ENCODE peak calls at places on chromosome X, in six cellular contexts. One of them, this sample, is unnamed.

GRCh38 chrX:40496728-40497127 is 84.0 kb upstream of the ATP6AP2 start:
- DNase-seq in neural progenitor cell: peak
- DNase-seq in bronchial epithelial cell: no peak
- DNase-seq in adrenal gland: no peak
- DNase-seq in CD4-positive, alpha-beta T cell: no peak
- DNase-seq in left lung: no peak
- DNase-seq in this sample: no peak

GRCh38 chrX:8848921-8849320 is 47.7 kb upstream of the FAM9A start:
- DNase-seq in left lung: no peak
- DNase-seq in bronchial epithelial cell: peak
- DNase-seq in CD4-positive, alpha-beta T cell: no peak
- DNase-seq in neural progenitor cell: no peak
- DNase-seq in adrenal gland: no peak
- DNase-seq in this sample: no peak

GRCh38 chrX:74535633-74536141 is 78.7 kb downstream of the RLIM start:
- DNase-seq in bronchial epithelial cell: peak
- DNase-seq in neural progenitor cell: peak
- DNase-seq in CD4-positive, alpha-beta T cell: no peak
- DNase-seq in adrenal gland: peak
- DNase-seq in left lung: peak
- DNase-seq in this sample: peak

GRCh38 chrX:123153846-123154335 is 30.2 kb upstream of the GRIA3 start:
- DNase-seq in neural progenitor cell: no peak
- DNase-seq in bronchial epithelial cell: no peak
- DNase-seq in adrenal gland: no peak
- DNase-seq in left lung: no peak
- DNase-seq in CD4-positive, alpha-beta T cell: no peak
- DNase-seq in this sample: no peak

GRCh38 chrX:16807548-16807947 is 21.3 kb downstream of the TXLNG start:
- DNase-seq in left lung: no peak
- DNase-seq in adrenal gland: no peak
- DNase-seq in bronchial epithelial cell: no peak
- DNase-seq in neural progenitor cell: peak
- DNase-seq in CD4-positive, alpha-beta T cell: no peak
- DNase-seq in this sample: no peak

GRCh38 chrX:39893417-39894338 is 204.1 kb downstream of the BCOR start:
- DNase-seq in bronchial epithelial cell: no peak
- DNase-seq in CD4-positive, alpha-beta T cell: no peak
- DNase-seq in left lung: no peak
- DNase-seq in neural progenitor cell: no peak
- DNase-seq in adrenal gland: no peak
- DNase-seq in this sample: no peak

GRCh38 chrX:50103866-50104566 is 96.8 kb downstream of the AKAP4 start:
- DNase-seq in left lung: no peak
- DNase-seq in CD4-positive, alpha-beta T cell: no peak
- DNase-seq in neural progenitor cell: no peak
- DNase-seq in bronchial epithelial cell: no peak
- DNase-seq in adrenal gland: peak
- DNase-seq in this sample: no peak

GRCh38 chrX:144586756-144587155 is 660.5 kb upstream of the SPANXN1 start:
- DNase-seq in left lung: no peak
- DNase-seq in bronchial epithelial cell: peak
- DNase-seq in adrenal gland: no peak
- DNase-seq in CD4-positive, alpha-beta T cell: no peak
- DNase-seq in neural progenitor cell: no peak
- DNase-seq in this sample: no peak

GRCh38 chrX:72142094-72142843 is 10.6 kb upstream of the RTL5 start:
- DNase-seq in neural progenitor cell: peak
- DNase-seq in left lung: no peak
- DNase-seq in bronchial epithelial cell: no peak
- DNase-seq in CD4-positive, alpha-beta T cell: no peak
- DNase-seq in adrenal gland: peak
- DNase-seq in this sample: no peak

GRCh38 chrX:130607431-130607830 is 205.6 kb downstream of the RBMX2 start:
- DNase-seq in CD4-positive, alpha-beta T cell: no peak
- DNase-seq in neural progenitor cell: no peak
- DNase-seq in adrenal gland: no peak
- DNase-seq in left lung: no peak
- DNase-seq in bronchial epithelial cell: no peak
- DNase-seq in this sample: no peak

GRCh38 chrX:23118163-23118562 is 118.4 kb downstream of the DDX53 start:
- DNase-seq in CD4-positive, alpha-beta T cell: no peak
- DNase-seq in adrenal gland: no peak
- DNase-seq in bronchial epithelial cell: no peak
- DNase-seq in neural progenitor cell: no peak
- DNase-seq in left lung: no peak
- DNase-seq in this sample: no peak

GRCh38 chrX:8126092-8126491 is 45.0 kb downstream of the VCX2 start:
- DNase-seq in bronchial epithelial cell: no peak
- DNase-seq in adrenal gland: no peak
- DNase-seq in CD4-positive, alpha-beta T cell: no peak
- DNase-seq in neural progenitor cell: no peak
- DNase-seq in left lung: no peak
- DNase-seq in this sample: no peak

GRCh38 chrX:100591256-100592051 is 6.7 kb downstream of the TNMD start:
- DNase-seq in bronchial epithelial cell: no peak
- DNase-seq in neural progenitor cell: no peak
- DNase-seq in adrenal gland: no peak
- DNase-seq in CD4-positive, alpha-beta T cell: no peak
- DNase-seq in left lung: no peak
- DNase-seq in this sample: no peak

GRCh38 chrX:39174761-39175417 is 373.6 kb downstream of the MID1IP1 start:
- DNase-seq in left lung: no peak
- DNase-seq in adrenal gland: peak
- DNase-seq in neural progenitor cell: no peak
- DNase-seq in CD4-positive, alpha-beta T cell: peak
- DNase-seq in bronchial epithelial cell: no peak
- DNase-seq in this sample: peak

GRCh38 chrX:68989865-68990606 is 161.2 kb downstream of the EFNB1 start:
- DNase-seq in bronchial epithelial cell: no peak
- DNase-seq in neural progenitor cell: peak
- DNase-seq in CD4-positive, alpha-beta T cell: no peak
- DNase-seq in left lung: no peak
- DNase-seq in adrenal gland: peak
- DNase-seq in this sample: no peak

GRCh38 chrX:38055170-38055847 is 49.0 kb downstream of the SYTL5 start:
- DNase-seq in bronchial epithelial cell: peak
- DNase-seq in left lung: no peak
- DNase-seq in CD4-positive, alpha-beta T cell: no peak
- DNase-seq in neural progenitor cell: no peak
- DNase-seq in adrenal gland: no peak
- DNase-seq in this sample: no peak

GRCh38 chrX:82589410-82589809 is 918.7 kb upstream of the POU3F4 start:
- DNase-seq in left lung: no peak
- DNase-seq in adrenal gland: no peak
- DNase-seq in CD4-positive, alpha-beta T cell: no peak
- DNase-seq in neural progenitor cell: no peak
- DNase-seq in bronchial epithelial cell: peak
- DNase-seq in this sample: no peak

GRCh38 chrX:16239211-16239610 is 71.9 kb downstream of the MAGEB17 start:
- DNase-seq in left lung: no peak
- DNase-seq in adrenal gland: no peak
- DNase-seq in neural progenitor cell: no peak
- DNase-seq in CD4-positive, alpha-beta T cell: no peak
- DNase-seq in bronchial epithelial cell: peak
- DNase-seq in this sample: no peak

GRCh38 chrX:135549519-135549918 is 29.1 kb downstream of the INTS6L start:
- DNase-seq in adrenal gland: no peak
- DNase-seq in bronchial epithelial cell: no peak
- DNase-seq in CD4-positive, alpha-beta T cell: no peak
- DNase-seq in left lung: no peak
- DNase-seq in neural progenitor cell: no peak
- DNase-seq in this sample: no peak

GRCh38 chrX:23844502-23845138 is 61.6 kb downstream of the SAT1 start:
- DNase-seq in left lung: no peak
- DNase-seq in CD4-positive, alpha-beta T cell: no peak
- DNase-seq in bronchial epithelial cell: no peak
- DNase-seq in neural progenitor cell: no peak
- DNase-seq in adrenal gland: peak
- DNase-seq in this sample: no peak

GRCh38 chrX:319579-320125 is 1.1 kb upstream of the GTPBP6 start:
- DNase-seq in adrenal gland: peak
- DNase-seq in left lung: peak
- DNase-seq in CD4-positive, alpha-beta T cell: no peak
- DNase-seq in bronchial epithelial cell: no peak
- DNase-seq in neural progenitor cell: peak
- DNase-seq in this sample: no peak

GRCh38 chrX:86171366-86171765 is 23.1 kb downstream of the DACH2 start:
- DNase-seq in adrenal gland: no peak
- DNase-seq in CD4-positive, alpha-beta T cell: no peak
- DNase-seq in bronchial epithelial cell: peak
- DNase-seq in neural progenitor cell: peak
- DNase-seq in left lung: no peak
- DNase-seq in this sample: no peak

GRCh38 chrX:51420610-51421009 is 75.8 kb downstream of the NUDT11 start:
- DNase-seq in CD4-positive, alpha-beta T cell: no peak
- DNase-seq in left lung: no peak
- DNase-seq in adrenal gland: no peak
- DNase-seq in neural progenitor cell: peak
- DNase-seq in bronchial epithelial cell: peak
- DNase-seq in this sample: no peak

GRCh38 chrX:53319614-53320542 is 38.5 kb upstream of the IQSEC2 start:
- DNase-seq in adrenal gland: no peak
- DNase-seq in bronchial epithelial cell: no peak
- DNase-seq in left lung: peak
- DNase-seq in neural progenitor cell: peak
- DNase-seq in CD4-positive, alpha-beta T cell: no peak
- DNase-seq in this sample: no peak

GRCh38 chrX:10634681-10635161 is 14.3 kb upstream of the MID1 start:
- DNase-seq in left lung: no peak
- DNase-seq in neural progenitor cell: no peak
- DNase-seq in adrenal gland: no peak
- DNase-seq in CD4-positive, alpha-beta T cell: no peak
- DNase-seq in bronchial epithelial cell: peak
- DNase-seq in this sample: no peak

GRCh38 chrX:70479970-70480659 is 35.5 kb downstream of the DLG3 start:
- DNase-seq in CD4-positive, alpha-beta T cell: no peak
- DNase-seq in adrenal gland: peak
- DNase-seq in left lung: no peak
- DNase-seq in bronchial epithelial cell: peak
- DNase-seq in neural progenitor cell: peak
- DNase-seq in this sample: no peak

GRCh38 chrX:135086197-135086854 is 34.0 kb downstream of the ETDB start:
- DNase-seq in left lung: no peak
- DNase-seq in adrenal gland: peak
- DNase-seq in CD4-positive, alpha-beta T cell: no peak
- DNase-seq in neural progenitor cell: peak
- DNase-seq in bronchial epithelial cell: peak
- DNase-seq in this sample: no peak

DNA sequence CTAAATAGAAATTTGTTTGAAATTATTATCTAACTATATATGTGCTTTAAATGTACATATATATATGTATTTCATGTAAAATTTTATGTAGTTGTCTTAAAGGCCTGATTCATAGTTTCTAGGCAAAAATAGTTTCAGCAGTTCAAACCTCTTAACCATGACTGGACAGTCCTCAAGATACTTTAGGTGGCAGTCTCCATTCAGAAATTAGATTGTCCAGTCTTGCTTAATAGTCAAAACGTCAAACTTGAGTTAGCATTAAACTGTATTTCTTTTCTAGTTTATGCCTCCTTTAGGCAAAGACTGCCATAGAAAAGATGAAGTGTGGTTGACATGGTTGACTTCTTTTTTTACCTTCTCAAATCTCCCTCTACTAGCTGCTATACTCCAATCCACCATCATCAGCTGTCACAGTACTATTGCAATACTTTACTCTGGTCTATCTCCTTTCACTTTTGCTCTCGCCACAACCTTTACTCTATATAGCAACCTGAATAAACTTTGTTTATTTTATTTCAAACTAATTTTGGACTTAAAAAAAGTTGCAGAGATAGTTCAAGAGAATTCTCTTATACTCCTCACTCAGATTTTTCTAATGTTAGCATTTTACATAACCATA is 395.6 kb upstream of the DIPK2B start:
- DNase-seq in CD4-positive, alpha-beta T cell: no peak
- DNase-seq in adrenal gland: no peak
- DNase-seq in neural progenitor cell: no peak
- DNase-seq in left lung: no peak
- DNase-seq in bronchial epithelial cell: peak
- DNase-seq in this sample: no peak
- TF ChIP-seq CTCF in CD4-positive, alpha-beta T cell: no peak
- TF ChIP-seq CTCF in adrenal gland: no peak
- TF ChIP-seq CTCF in neural progenitor cell: no peak
- TF ChIP-seq CTCF in left lung: no peak
- TF ChIP-seq CTCF in bronchial epithelial cell: no peak
- TF ChIP-seq CTCF in this sample: no peak

DNA sequence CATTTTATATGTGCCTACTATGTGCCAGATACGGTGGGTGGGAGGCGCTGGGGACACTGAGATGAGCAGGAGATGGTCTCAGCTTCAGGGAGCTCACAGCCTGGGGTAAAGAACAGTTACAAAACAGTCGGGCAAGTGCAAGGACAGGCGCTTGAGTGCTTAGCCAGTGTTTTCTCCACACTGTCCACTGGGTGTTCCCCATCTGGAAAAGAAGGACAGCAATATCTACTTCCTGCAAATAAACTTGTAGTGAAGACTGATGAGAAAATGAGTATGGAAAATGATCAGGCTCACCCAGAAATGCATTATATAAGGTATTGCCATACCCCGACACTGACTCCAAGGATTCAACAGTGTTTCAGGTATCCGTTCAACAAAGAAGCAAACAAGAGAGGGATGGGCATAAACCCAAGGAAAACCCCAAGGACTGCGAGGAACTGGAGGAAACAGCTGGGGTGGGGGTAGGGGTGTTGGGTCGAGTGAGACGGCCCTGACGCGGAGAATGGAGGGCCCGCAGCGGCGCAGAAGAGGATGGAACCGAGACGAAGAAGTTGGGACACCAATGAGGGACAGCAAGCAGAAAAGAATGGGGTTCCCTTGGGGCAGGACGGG is 805 bp downstream of the TMEM185A start:
- DNase-seq in left lung: no peak
- DNase-seq in neural progenitor cell: no peak
- DNase-seq in CD4-positive, alpha-beta T cell: no peak
- DNase-seq in adrenal gland: peak
- DNase-seq in bronchial epithelial cell: peak
- DNase-seq in this sample: no peak
- TF ChIP-seq CTCF in left lung: no peak
- TF ChIP-seq CTCF in neural progenitor cell: no peak
- TF ChIP-seq CTCF in CD4-positive, alpha-beta T cell: no peak
- TF ChIP-seq CTCF in adrenal gland: peak
- TF ChIP-seq CTCF in bronchial epithelial cell: peak
- TF ChIP-seq CTCF in this sample: no peak

DNA sequence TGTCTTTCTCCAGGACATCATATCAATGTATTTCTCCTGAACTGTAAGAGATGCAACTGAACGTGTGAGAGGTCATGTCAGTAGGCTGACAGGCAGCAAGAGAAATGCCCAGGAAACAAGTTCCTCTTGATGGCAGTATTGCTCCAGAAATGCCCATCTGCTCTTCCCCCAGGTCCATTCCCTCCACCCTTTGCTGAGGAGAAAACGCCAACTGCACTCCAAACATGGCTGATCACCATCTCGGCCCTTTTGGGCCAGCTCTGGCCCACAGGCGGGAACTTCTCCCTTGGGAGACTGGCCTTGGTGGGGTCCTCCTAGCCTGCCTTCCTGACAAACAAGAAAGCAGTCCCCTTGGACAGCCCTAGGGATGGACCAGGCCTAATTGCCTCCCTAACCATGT is 276.5 kb upstream of the AGTR2 start:
- DNase-seq in adrenal gland: no peak
- DNase-seq in CD4-positive, alpha-beta T cell: no peak
- DNase-seq in neural progenitor cell: peak
- DNase-seq in left lung: no peak
- DNase-seq in bronchial epithelial cell: no peak
- DNase-seq in this sample: no peak
- TF ChIP-seq CTCF in adrenal gland: peak
- TF ChIP-seq CTCF in CD4-positive, alpha-beta T cell: no peak
- TF ChIP-seq CTCF in neural progenitor cell: peak
- TF ChIP-seq CTCF in left lung: no peak
- TF ChIP-seq CTCF in bronchial epithelial cell: peak
- TF ChIP-seq CTCF in this sample: no peak

GRCh38 chrX:154126101-154126500 is 17.9 kb upstream of the OPN1LW start:
- DNase-seq in left lung: no peak
- DNase-seq in neural progenitor cell: no peak
- DNase-seq in CD4-positive, alpha-beta T cell: no peak
- DNase-seq in bronchial epithelial cell: no peak
- DNase-seq in adrenal gland: no peak
- DNase-seq in this sample: no peak
- TF ChIP-seq CTCF in left lung: no peak
- TF ChIP-seq CTCF in neural progenitor cell: no peak
- TF ChIP-seq CTCF in CD4-positive, alpha-beta T cell: no peak
- TF ChIP-seq CTCF in bronchial epithelial cell: no peak
- TF ChIP-seq CTCF in adrenal gland: no peak
- TF ChIP-seq CTCF in this sample: no peak

This sample was measured in CD14-positive monocyte.